ENCODE peak calls at places on chromosomes 2 and 18, in five cellular contexts. One of them, this sample, is unnamed.

GRCh38 chr2:133324150-133324561 is 244.1 kb downstream of the NCKAP5 start:
- DNase-seq in nucleus accumbens: no peak
- DNase-seq in NCI-H446 treated with DMSO at 0.1 percent for 48 hours: no peak
- DNase-seq in CD8-positive, alpha-beta T cell: no peak
- DNase-seq in HTR-8/SVneo: peak
- DNase-seq in this sample: no peak

GRCh38 chr18:67783215-67783946 is 266.9 kb upstream of the DSEL start:
- DNase-seq in nucleus accumbens: no peak
- DNase-seq in NCI-H446 treated with DMSO at 0.1 percent for 48 hours: no peak
- DNase-seq in CD8-positive, alpha-beta T cell: no peak
- DNase-seq in HTR-8/SVneo: peak
- DNase-seq in this sample: no peak

GRCh38 chr18:48790226-48790863 is 160.4 kb downstream of the SMAD7 start:
- DNase-seq in nucleus accumbens: no peak
- DNase-seq in NCI-H446 treated with DMSO at 0.1 percent for 48 hours: peak
- DNase-seq in CD8-positive, alpha-beta T cell: no peak
- DNase-seq in HTR-8/SVneo: no peak
- DNase-seq in this sample: no peak

GRCh38 chr2:176710657-176711197 is 441.5 kb downstream of the MTX2 start:
- DNase-seq in nucleus accumbens: no peak
- DNase-seq in NCI-H446 treated with DMSO at 0.1 percent for 48 hours: no peak
- DNase-seq in CD8-positive, alpha-beta T cell: no peak
- DNase-seq in HTR-8/SVneo: no peak
- DNase-seq in this sample: no peak

GRCh38 chr2:234670052-234670451 is 173.2 kb upstream of the ARL4C start:
- DNase-seq in nucleus accumbens: no peak
- DNase-seq in NCI-H446 treated with DMSO at 0.1 percent for 48 hours: no peak
- DNase-seq in CD8-positive, alpha-beta T cell: no peak
- DNase-seq in HTR-8/SVneo: peak
- DNase-seq in this sample: no peak

GRCh38 chr2:135942936-135943688 is 42.3 kb downstream of the DARS1 start:
- DNase-seq in nucleus accumbens: no peak
- DNase-seq in NCI-H446 treated with DMSO at 0.1 percent for 48 hours: no peak
- DNase-seq in CD8-positive, alpha-beta T cell: no peak
- DNase-seq in HTR-8/SVneo: no peak
- DNase-seq in this sample: no peak

GRCh38 chr18:9323750-9324445 is 10.7 kb upstream of the TWSG1 start:
- DNase-seq in nucleus accumbens: no peak
- DNase-seq in NCI-H446 treated with DMSO at 0.1 percent for 48 hours: no peak
- DNase-seq in CD8-positive, alpha-beta T cell: no peak
- DNase-seq in HTR-8/SVneo: no peak
- DNase-seq in this sample: no peak

GRCh38 chr2:37189452-37190153 is 1.1 kb upstream of the SULT6B1 start:
- DNase-seq in nucleus accumbens: no peak
- DNase-seq in NCI-H446 treated with DMSO at 0.1 percent for 48 hours: no peak
- DNase-seq in CD8-positive, alpha-beta T cell: no peak
- DNase-seq in HTR-8/SVneo: peak
- DNase-seq in this sample: peak

GRCh38 chr2:109304731-109305470 is 175.9 kb downstream of the SH3RF3 start:
- DNase-seq in nucleus accumbens: no peak
- DNase-seq in NCI-H446 treated with DMSO at 0.1 percent for 48 hours: no peak
- DNase-seq in CD8-positive, alpha-beta T cell: no peak
- DNase-seq in HTR-8/SVneo: no peak
- DNase-seq in this sample: no peak

GRCh38 chr2:148568597-148568996 is 76.0 kb upstream of the EPC2 start:
- DNase-seq in nucleus accumbens: no peak
- DNase-seq in NCI-H446 treated with DMSO at 0.1 percent for 48 hours: no peak
- DNase-seq in CD8-positive, alpha-beta T cell: no peak
- DNase-seq in HTR-8/SVneo: no peak
- DNase-seq in this sample: no peak

GRCh38 chr18:63234839-63235238 is 84.7 kb downstream of the BCL2 start:
- DNase-seq in nucleus accumbens: no peak
- DNase-seq in NCI-H446 treated with DMSO at 0.1 percent for 48 hours: no peak
- DNase-seq in CD8-positive, alpha-beta T cell: no peak
- DNase-seq in HTR-8/SVneo: no peak
- DNase-seq in this sample: no peak

GRCh38 chr18:13376298-13376840 is 157.8 kb downstream of the LDLRAD4 start:
- DNase-seq in nucleus accumbens: no peak
- DNase-seq in NCI-H446 treated with DMSO at 0.1 percent for 48 hours: no peak
- DNase-seq in CD8-positive, alpha-beta T cell: peak
- DNase-seq in HTR-8/SVneo: no peak
- DNase-seq in this sample: no peak

GRCh38 chr2:170848587-170848986 is 31.9 kb downstream of the GAD1 start:
- DNase-seq in nucleus accumbens: no peak
- DNase-seq in NCI-H446 treated with DMSO at 0.1 percent for 48 hours: no peak
- DNase-seq in CD8-positive, alpha-beta T cell: no peak
- DNase-seq in HTR-8/SVneo: peak
- DNase-seq in this sample: no peak

GRCh38 chr18:23926590-23926989 is 88.0 kb upstream of the TTC39C start:
- DNase-seq in nucleus accumbens: no peak
- DNase-seq in NCI-H446 treated with DMSO at 0.1 percent for 48 hours: no peak
- DNase-seq in CD8-positive, alpha-beta T cell: no peak
- DNase-seq in HTR-8/SVneo: no peak
- DNase-seq in this sample: no peak

GRCh38 chr2:160918909-160919503 is 241.2 kb upstream of the TANK start:
- DNase-seq in nucleus accumbens: no peak
- DNase-seq in NCI-H446 treated with DMSO at 0.1 percent for 48 hours: no peak
- DNase-seq in CD8-positive, alpha-beta T cell: peak
- DNase-seq in HTR-8/SVneo: peak
- DNase-seq in this sample: peak

GRCh38 chr18:44799422-44800421 is 119.0 kb downstream of the SETBP1 start:
- DNase-seq in nucleus accumbens: no peak
- DNase-seq in NCI-H446 treated with DMSO at 0.1 percent for 48 hours: no peak
- DNase-seq in CD8-positive, alpha-beta T cell: no peak
- DNase-seq in HTR-8/SVneo: no peak
- DNase-seq in this sample: no peak

GRCh38 chr2:105156166-105156565 is 85.4 kb upstream of the GPR45 start:
- DNase-seq in nucleus accumbens: no peak
- DNase-seq in NCI-H446 treated with DMSO at 0.1 percent for 48 hours: no peak
- DNase-seq in CD8-positive, alpha-beta T cell: no peak
- DNase-seq in HTR-8/SVneo: no peak
- DNase-seq in this sample: no peak

GRCh38 chr2:120791961-120792295 is 56.3 kb downstream of the GLI2 start:
- DNase-seq in nucleus accumbens: no peak
- DNase-seq in NCI-H446 treated with DMSO at 0.1 percent for 48 hours: no peak
- DNase-seq in CD8-positive, alpha-beta T cell: no peak
- DNase-seq in HTR-8/SVneo: no peak
- DNase-seq in this sample: peak

GRCh38 chr2:2880938-2881337 is 496.7 kb downstream of the EIPR1 start:
- DNase-seq in nucleus accumbens: no peak
- DNase-seq in NCI-H446 treated with DMSO at 0.1 percent for 48 hours: no peak
- DNase-seq in CD8-positive, alpha-beta T cell: no peak
- DNase-seq in HTR-8/SVneo: no peak
- DNase-seq in this sample: no peak

GRCh38 chr2:24047703-24048033 is 477 bp upstream of the WDCP start:
- DNase-seq in nucleus accumbens: no peak
- DNase-seq in NCI-H446 treated with DMSO at 0.1 percent for 48 hours: no peak
- DNase-seq in CD8-positive, alpha-beta T cell: no peak
- DNase-seq in HTR-8/SVneo: no peak
- DNase-seq in this sample: no peak